ENCODE peak calls at places on chromosomes 5 and 9, in five cellular contexts. One of them, this sample, is unnamed.

GRCh38 chr9:137156567-137157375 is 13.1 kb downstream of the LRRC26 start:
- DNase-seq in H9: peak
- DNase-seq in neuronal stem cell: peak
- DNase-seq in H1: peak
- DNase-seq in trophoblast cell: peak
- DNase-seq in this sample: peak

GRCh38 chr9:129069128-129069824 is 11.6 kb upstream of the DOLPP1 start:
- DNase-seq in H9: no peak
- DNase-seq in neuronal stem cell: no peak
- DNase-seq in H1: no peak
- DNase-seq in trophoblast cell: peak
- DNase-seq in this sample: no peak

GRCh38 chr9:37969130-37969529 is 65.2 kb upstream of the SLC25A51 start:
- DNase-seq in H9: no peak
- DNase-seq in neuronal stem cell: no peak
- DNase-seq in H1: no peak
- DNase-seq in trophoblast cell: no peak
- DNase-seq in this sample: no peak

GRCh38 chr9:69376651-69377050 is 51.6 kb downstream of the ENTREP1 start:
- DNase-seq in H9: no peak
- DNase-seq in neuronal stem cell: no peak
- DNase-seq in H1: no peak
- DNase-seq in trophoblast cell: peak
- DNase-seq in this sample: peak

GRCh38 chr5:87722286-87722685 is 309.6 kb upstream of the CCNH start:
- DNase-seq in H9: no peak
- DNase-seq in neuronal stem cell: no peak
- DNase-seq in H1: no peak
- DNase-seq in trophoblast cell: no peak
- DNase-seq in this sample: no peak

GRCh38 chr9:90057361-90057760 is 452.5 kb downstream of the GADD45G start:
- DNase-seq in H9: no peak
- DNase-seq in neuronal stem cell: no peak
- DNase-seq in H1: no peak
- DNase-seq in trophoblast cell: no peak
- DNase-seq in this sample: no peak

GRCh38 chr9:26754494-26755188 is 138.0 kb downstream of the CAAP1 start:
- DNase-seq in H9: no peak
- DNase-seq in neuronal stem cell: no peak
- DNase-seq in H1: no peak
- DNase-seq in trophoblast cell: no peak
- DNase-seq in this sample: no peak

GRCh38 chr5:29016067-29016466 is 1977.7 kb upstream of the CDH9 start:
- DNase-seq in H9: no peak
- DNase-seq in neuronal stem cell: no peak
- DNase-seq in H1: no peak
- DNase-seq in trophoblast cell: no peak
- DNase-seq in this sample: no peak

GRCh38 chr5:11619339-11620028 is 284.8 kb downstream of the CTNND2 start:
- DNase-seq in H9: no peak
- DNase-seq in neuronal stem cell: no peak
- DNase-seq in H1: no peak
- DNase-seq in trophoblast cell: no peak
- DNase-seq in this sample: no peak

GRCh38 chr5:172179032-172179989 is 8.7 kb downstream of the STK10 start:
- DNase-seq in H9: peak
- DNase-seq in neuronal stem cell: no peak
- DNase-seq in H1: no peak
- DNase-seq in trophoblast cell: peak
- DNase-seq in this sample: peak

DNA sequence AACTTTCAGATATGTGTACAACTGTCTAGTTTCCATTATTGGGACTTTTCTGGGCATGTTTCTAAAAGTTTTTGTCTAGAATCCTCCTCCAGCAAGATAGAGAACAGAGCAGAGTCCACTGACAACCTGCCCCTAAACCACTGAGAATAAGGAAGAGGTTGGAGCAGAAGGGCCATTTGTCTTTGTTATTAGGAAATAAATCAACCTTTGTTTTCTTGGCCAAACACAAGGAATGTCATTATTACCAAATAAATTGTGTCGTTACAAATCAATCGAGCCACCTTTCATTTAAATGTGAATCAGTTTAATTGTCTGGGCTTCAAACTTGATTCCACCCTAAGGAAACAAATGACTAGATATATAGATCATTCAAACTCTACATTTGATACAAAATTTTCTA is 81.3 kb downstream of the GAS1 start:
- DNase-seq in H9: no peak
- DNase-seq in neuronal stem cell: no peak
- DNase-seq in H1: no peak
- DNase-seq in trophoblast cell: no peak
- DNase-seq in this sample: no peak
- H2BK12ac ChIP-seq in H9: no peak
- H2BK12ac ChIP-seq in neuronal stem cell: no peak
- H2BK12ac ChIP-seq in H1: no peak
- H2BK12ac ChIP-seq in trophoblast cell: no peak
- H2BK12ac ChIP-seq in this sample: no peak

GRCh38 chr9:114732842-114733241 is 50.9 kb upstream of the TEX48 start:
- DNase-seq in H9: no peak
- DNase-seq in neuronal stem cell: no peak
- DNase-seq in H1: no peak
- DNase-seq in trophoblast cell: no peak
- DNase-seq in this sample: peak

GRCh38 chr9:114733814-114734213 is 51.8 kb upstream of the TEX48 start:
- DNase-seq in H9: no peak
- DNase-seq in neuronal stem cell: no peak
- DNase-seq in H1: no peak
- DNase-seq in trophoblast cell: peak
- DNase-seq in this sample: peak

GRCh38 chr9:114738581-114739316 is 56.8 kb upstream of the TEX48 start:
- DNase-seq in H9: peak
- DNase-seq in neuronal stem cell: peak
- DNase-seq in H1: peak
- DNase-seq in trophoblast cell: peak
- DNase-seq in this sample: peak

GRCh38 chr9:114737118-114737517 is 55.1 kb upstream of the TEX48 start:
- DNase-seq in H9: no peak
- DNase-seq in neuronal stem cell: no peak
- DNase-seq in H1: no peak
- DNase-seq in trophoblast cell: no peak
- DNase-seq in this sample: no peak

GRCh38 chr9:114735732-114736131 is 53.7 kb upstream of the TEX48 start:
- DNase-seq in H9: no peak
- DNase-seq in neuronal stem cell: no peak
- DNase-seq in H1: no peak
- DNase-seq in trophoblast cell: no peak
- DNase-seq in this sample: no peak
- H3K27ac ChIP-seq in H9: no peak
- H3K27ac ChIP-seq in neuronal stem cell: no peak
- H3K27ac ChIP-seq in H1: no peak
- H3K27ac ChIP-seq in trophoblast cell: no peak
- H3K27ac ChIP-seq in this sample: no peak

GRCh38 chr5:154088801-154089200 is 50.0 kb downstream of the MFAP3 start:
- DNase-seq in H9: no peak
- DNase-seq in neuronal stem cell: no peak
- DNase-seq in H1: no peak
- DNase-seq in trophoblast cell: no peak
- DNase-seq in this sample: no peak

GRCh38 chr5:154092356-154092755 is 53.6 kb downstream of the MFAP3 start:
- DNase-seq in H9: no peak
- DNase-seq in neuronal stem cell: no peak
- DNase-seq in H1: no peak
- DNase-seq in trophoblast cell: peak
- DNase-seq in this sample: peak

GRCh38 chr5:154087260-154087659 is 48.5 kb downstream of the MFAP3 start:
- DNase-seq in H9: no peak
- DNase-seq in neuronal stem cell: no peak
- DNase-seq in H1: no peak
- DNase-seq in trophoblast cell: no peak
- DNase-seq in this sample: no peak

GRCh38 chr5:154086641-154087040 is 47.9 kb downstream of the MFAP3 start:
- DNase-seq in H9: no peak
- DNase-seq in neuronal stem cell: no peak
- DNase-seq in H1: no peak
- DNase-seq in trophoblast cell: no peak
- DNase-seq in this sample: no peak

DNA sequence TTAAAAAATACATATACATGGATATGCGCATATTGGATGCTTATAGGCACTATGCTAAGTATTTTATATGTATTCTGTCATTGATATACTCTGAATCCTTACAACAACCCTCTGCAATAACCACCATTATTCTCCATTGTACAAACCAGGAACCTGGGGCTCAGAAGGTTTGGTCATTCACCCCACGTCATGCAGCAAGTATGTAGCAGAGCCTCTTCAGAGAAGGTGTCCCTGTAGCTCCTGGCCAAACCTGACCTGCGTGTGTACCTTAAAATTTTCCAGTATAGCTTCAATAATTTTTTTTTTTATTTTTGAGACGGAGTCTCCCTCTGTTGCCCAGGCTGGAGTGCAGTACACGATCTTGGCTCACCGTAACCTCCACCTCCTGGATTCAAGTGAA is 51.9 kb downstream of the MFAP3 start:
- DNase-seq in H9: no peak
- DNase-seq in neuronal stem cell: no peak
- DNase-seq in H1: no peak
- DNase-seq in trophoblast cell: no peak
- DNase-seq in this sample: no peak
- H2BK12ac ChIP-seq in H9: no peak
- H2BK12ac ChIP-seq in neuronal stem cell: no peak
- H2BK12ac ChIP-seq in H1: no peak
- H2BK12ac ChIP-seq in trophoblast cell: no peak
- H2BK12ac ChIP-seq in this sample: no peak

GRCh38 chr5:59358497-59358896 is 535.0 kb downstream of the PDE4D start:
- DNase-seq in H9: peak
- DNase-seq in neuronal stem cell: no peak
- DNase-seq in H1: no peak
- DNase-seq in trophoblast cell: no peak
- DNase-seq in this sample: peak
- H3K27ac ChIP-seq in H9: no peak
- H3K27ac ChIP-seq in neuronal stem cell: no peak
- H3K27ac ChIP-seq in H1: no peak
- H3K27ac ChIP-seq in trophoblast cell: no peak
- H3K27ac ChIP-seq in this sample: no peak